ENCODE peak calls at places on chromosomes 12 and 14, in five cellular contexts. One of them, this sample, is unnamed.

GRCh38 chr12:121839993-121840761 is 18.5 kb downstream of the HPD start:
- DNase-seq in IMR-90: no peak
- DNase-seq in HCT116: no peak
- DNase-seq in HepG2: no peak
- DNase-seq in H1: no peak
- DNase-seq in this sample: no peak

GRCh38 chr14:40920380-40920779 is 686.3 kb upstream of the LRFN5 start:
- DNase-seq in HCT116: no peak
- DNase-seq in H1: no peak
- DNase-seq in HepG2: no peak
- DNase-seq in IMR-90: no peak
- DNase-seq in this sample: no peak

GRCh38 chr12:50041962-50042361 is 15.4 kb upstream of the ASIC1 start:
- DNase-seq in HepG2: no peak
- DNase-seq in IMR-90: no peak
- DNase-seq in H1: no peak
- DNase-seq in HCT116: no peak
- DNase-seq in this sample: no peak

GRCh38 chr12:85076688-85077430 is 40.7 kb downstream of the LRRIQ1 start:
- DNase-seq in IMR-90: peak; percentile 92
- DNase-seq in HCT116: peak; percentile 81
- DNase-seq in HepG2: peak; percentile 43
- DNase-seq in H1: no peak
- DNase-seq in this sample: peak; percentile 82

GRCh38 chr14:64541261-64541970 is 875 bp downstream of the HSPA2 start:
- DNase-seq in H1: peak; percentile 60
- DNase-seq in HepG2: no peak
- DNase-seq in IMR-90: no peak
- DNase-seq in HCT116: no peak
- DNase-seq in this sample: peak; percentile 18

GRCh38 chr14:86363576-86363975 is 833.6 kb downstream of the FLRT2 start:
- DNase-seq in HepG2: no peak
- DNase-seq in H1: no peak
- DNase-seq in HCT116: no peak
- DNase-seq in IMR-90: no peak
- DNase-seq in this sample: no peak

GRCh38 chr14:75811862-75812505 is 150.9 kb downstream of the TTLL5 start:
- DNase-seq in HepG2: no peak
- DNase-seq in IMR-90: no peak
- DNase-seq in HCT116: no peak
- DNase-seq in H1: no peak
- DNase-seq in this sample: no peak

GRCh38 chr12:104370989-104371870 is 67.7 kb downstream of the EID3 start:
- DNase-seq in IMR-90: peak; percentile 57
- DNase-seq in H1: no peak
- DNase-seq in HepG2: no peak
- DNase-seq in HCT116: no peak
- DNase-seq in this sample: peak; percentile 86

GRCh38 chr12:131043401-131043871 is 89.7 kb downstream of the ADGRD1 start:
- DNase-seq in IMR-90: no peak
- DNase-seq in H1: no peak
- DNase-seq in HCT116: no peak
- DNase-seq in HepG2: no peak
- DNase-seq in this sample: no peak

GRCh38 chr12:124543591-124544310 is 23.7 kb downstream of the NCOR2 start:
- DNase-seq in H1: no peak
- DNase-seq in HCT116: no peak
- DNase-seq in IMR-90: no peak
- DNase-seq in HepG2: no peak
- DNase-seq in this sample: no peak

GRCh38 chr14:33120966-33121365 is 182.3 kb downstream of the NPAS3 start:
- DNase-seq in IMR-90: no peak
- DNase-seq in HepG2: no peak
- DNase-seq in HCT116: no peak
- DNase-seq in H1: no peak
- DNase-seq in this sample: no peak

GRCh38 chr12:75479963-75480461 is 543 bp upstream of the GLIPR1 start:
- DNase-seq in H1: no peak
- DNase-seq in IMR-90: peak; percentile 81
- DNase-seq in HCT116: no peak
- DNase-seq in HepG2: no peak
- DNase-seq in this sample: no peak

GRCh38 chr14:52268191-52269061 is 928 bp downstream of the PTGDR start:
- DNase-seq in HepG2: no peak
- DNase-seq in HCT116: no peak
- DNase-seq in H1: peak; percentile 77
- DNase-seq in IMR-90: peak; percentile 13
- DNase-seq in this sample: no peak

GRCh38 chr14:52271538-52271937 is 4.0 kb downstream of the PTGDR start:
- DNase-seq in HepG2: no peak
- DNase-seq in HCT116: no peak
- DNase-seq in H1: no peak
- DNase-seq in IMR-90: no peak
- DNase-seq in this sample: no peak

GRCh38 chr14:52269100-52269499 is 1.6 kb downstream of the PTGDR start:
- DNase-seq in H1: no peak
- DNase-seq in HepG2: no peak
- DNase-seq in IMR-90: no peak
- DNase-seq in HCT116: no peak
- DNase-seq in this sample: no peak

GRCh38 chr14:52275372-52275771 is 7.9 kb downstream of the PTGDR start:
- DNase-seq in HCT116: no peak
- DNase-seq in H1: no peak
- DNase-seq in IMR-90: no peak
- DNase-seq in HepG2: no peak
- DNase-seq in this sample: no peak

GRCh38 chr14:52272375-52272774 is 4.9 kb downstream of the PTGDR start:
- DNase-seq in IMR-90: peak; percentile 40
- DNase-seq in H1: peak; percentile 50
- DNase-seq in HCT116: peak; percentile 29
- DNase-seq in HepG2: no peak
- DNase-seq in this sample: peak; percentile 33
- TF ChIP-seq CEBPB in IMR-90: no peak
- TF ChIP-seq CEBPB in H1: no peak
- TF ChIP-seq CEBPB in HCT116: no peak
- TF ChIP-seq CEBPB in HepG2: no peak
- TF ChIP-seq CEBPB in this sample: no peak

GRCh38 chr12:111409403-111410228 is 3.9 kb downstream of the SH2B3 start:
- DNase-seq in HepG2: no peak
- DNase-seq in H1: no peak
- DNase-seq in IMR-90: peak; percentile 67
- DNase-seq in HCT116: no peak
- DNase-seq in this sample: no peak
- TF ChIP-seq CEBPB in HepG2: no peak
- TF ChIP-seq CEBPB in H1: no peak
- TF ChIP-seq CEBPB in IMR-90: no peak
- TF ChIP-seq CEBPB in HCT116: no peak
- TF ChIP-seq CEBPB in this sample: no peak

DNA sequence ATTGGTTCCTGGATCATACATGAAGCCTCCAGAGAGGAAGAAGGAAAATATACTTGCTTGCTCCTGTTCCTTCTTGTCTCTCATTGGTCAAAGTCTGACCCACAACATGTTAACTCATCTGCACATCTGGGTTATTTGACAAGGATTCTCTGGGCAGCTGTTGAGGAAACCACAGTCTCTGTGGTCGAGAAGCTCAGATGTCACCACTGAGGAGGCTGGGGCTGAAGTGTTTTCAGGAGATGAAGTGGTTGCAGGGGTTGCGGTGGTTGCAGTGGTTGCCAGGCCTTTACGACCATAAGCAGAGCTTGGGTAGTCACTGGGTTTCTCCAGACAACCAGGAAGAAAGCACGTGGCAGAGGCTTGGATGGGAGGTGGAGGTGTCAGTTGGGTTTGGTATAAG is 265.0 kb upstream of the LRIG3 start:
- DNase-seq in HepG2: no peak
- DNase-seq in IMR-90: no peak
- DNase-seq in HCT116: no peak
- DNase-seq in H1: no peak
- DNase-seq in this sample: no peak
- TF ChIP-seq CEBPB in HepG2: no peak
- TF ChIP-seq CEBPB in IMR-90: no peak
- TF ChIP-seq CEBPB in HCT116: no peak
- TF ChIP-seq CEBPB in H1: no peak
- TF ChIP-seq CEBPB in this sample: no peak

GRCh38 chr14:102574840-102575478 is 17.5 kb upstream of the RCOR1 start:
- DNase-seq in HepG2: peak; percentile 82
- DNase-seq in H1: no peak
- DNase-seq in HCT116: no peak
- DNase-seq in IMR-90: no peak
- DNase-seq in this sample: no peak
- TF ChIP-seq CEBPB in HepG2: no peak
- TF ChIP-seq CEBPB in H1: no peak
- TF ChIP-seq CEBPB in HCT116: no peak
- TF ChIP-seq CEBPB in IMR-90: no peak
- TF ChIP-seq CEBPB in this sample: no peak

GRCh38 chr12:105729931-105730330 is 399.4 kb downstream of the C12orf75 start:
- DNase-seq in HepG2: no peak
- DNase-seq in HCT116: no peak
- DNase-seq in IMR-90: no peak
- DNase-seq in H1: no peak
- DNase-seq in this sample: no peak

GRCh38 chr12:105733579-105733978 is 403.1 kb downstream of the C12orf75 start:
- DNase-seq in H1: no peak
- DNase-seq in HCT116: no peak
- DNase-seq in HepG2: no peak
- DNase-seq in IMR-90: no peak
- DNase-seq in this sample: no peak

GRCh38 chr12:105725054-105725453 is 394.6 kb downstream of the C12orf75 start:
- DNase-seq in IMR-90: no peak
- DNase-seq in H1: no peak
- DNase-seq in HepG2: no peak
- DNase-seq in HCT116: no peak
- DNase-seq in this sample: no peak

GRCh38 chr12:105724651-105725050 is 394.2 kb downstream of the C12orf75 start:
- DNase-seq in HCT116: no peak
- DNase-seq in H1: no peak
- DNase-seq in HepG2: no peak
- DNase-seq in IMR-90: no peak
- DNase-seq in this sample: no peak

GRCh38 chr12:105729372-105729771 is 398.9 kb downstream of the C12orf75 start:
- DNase-seq in HepG2: no peak
- DNase-seq in HCT116: no peak
- DNase-seq in H1: no peak
- DNase-seq in IMR-90: no peak
- DNase-seq in this sample: no peak
- TF ChIP-seq CEBPB in HepG2: no peak
- TF ChIP-seq CEBPB in HCT116: no peak
- TF ChIP-seq CEBPB in H1: no peak
- TF ChIP-seq CEBPB in IMR-90: no peak
- TF ChIP-seq CEBPB in this sample: no peak